ENCODE peak calls at places on chromosomes 16 and 17, in six cellular contexts. V is stomach, M is AG09319, S is A549, C is spleen, G is neural progenitor cell. N is an unnamed sample.

GRCh38 chr17:65261682-65262636 is 124.8 kb downstream of the RGS9 start:
- DNase-seq in V (no peak), M (no peak), S (no peak), C (no peak), G (no peak), N (no peak)

GRCh38 chr17:6936370-6937028 is 59.4 kb upstream of the ALOX12 start:
- DNase-seq in V (no peak), M (no peak), S (no peak), C (no peak), G (no peak), N (no peak)

GRCh38 chr17:9918804-9919352 is 13.8 kb upstream of the RCVRN start:
- DNase-seq in V (no peak), M (no peak), S (no peak), C (no peak), G (no peak), N (no peak)

GRCh38 chr16:69726313-69727060 is at the start of gene NQO1:
- DNase-seq in V (peak; percentile 97), M (peak; percentile 99), S (peak; percentile 100), C (peak; percentile 99), G (peak; percentile 95), N (peak; percentile 98)

GRCh38 chr17:34283571-34283970 is 2.0 kb upstream of the CCL11 start:
- DNase-seq in V (no peak), M (no peak), S (no peak), C (no peak), G (no peak), N (no peak)

GRCh38 chr16:13621639-13622038 is 298.3 kb upstream of the ERCC4 start:
- DNase-seq in V (no peak), M (no peak), S (no peak), C (no peak), G (no peak), N (no peak)

GRCh38 chr16:8310356-8310755 is 280.0 kb downstream of the TMEM114 start:
- DNase-seq in V (no peak), M (no peak), S (no peak), C (no peak), G (no peak), N (no peak)

GRCh38 chr17:79484600-79485398 is 126.1 kb downstream of the RBFOX3 start:
- DNase-seq in V (no peak), M (no peak), S (no peak), C (no peak), G (no peak), N (no peak)

GRCh38 chr16:30117768-30118167 is 4.4 kb upstream of the GDPD3 start:
- DNase-seq in V (no peak), M (no peak), S (no peak), C (no peak), G (no peak), N (no peak)

GRCh38 chr17:12686486-12686885 is 20.8 kb downstream of the MYOCD start:
- DNase-seq in V (no peak), M (no peak), S (no peak), C (no peak), G (no peak), N (no peak)

GRCh38 chr17:76461765-76462555 is 5.4 kb upstream of the AANAT start:
- DNase-seq in V (no peak), M (no peak), S (no peak), C (no peak), G (no peak), N (peak; percentile 31)

GRCh38 chr17:32536736-32537646 is 50.2 kb downstream of the CDK5R1 start:
- DNase-seq in V (no peak), M (no peak), S (no peak), C (no peak), G (no peak), N (no peak)

GRCh38 chr16:73390491-73390890 is 342.6 kb upstream of the ZFHX3 start:
- DNase-seq in V (no peak), M (no peak), S (no peak), C (no peak), G (peak; percentile 60), N (no peak)

GRCh38 chr16:23679274-23679985 is 741 bp downstream of the PLK1 start:
- DNase-seq in V (no peak), M (no peak), S (peak; percentile 48), C (peak; percentile 80), G (peak; percentile 50), N (peak; percentile 79)

GRCh38 chr16:67270931-67271338 is 8.4 kb upstream of the PLEKHG4 start:
- DNase-seq in V (no peak), M (no peak), S (no peak), C (peak; percentile 66), G (no peak), N (peak; percentile 16)

GRCh38 chr16:27408012-27408601 is 6.1 kb downstream of the IL21R start:
- DNase-seq in V (no peak), M (no peak), S (no peak), C (no peak), G (no peak), N (no peak)

GRCh38 chr16:12110361-12111107 is 134.0 kb downstream of the SNX29 start:
- DNase-seq in V (no peak), M (no peak), S (no peak), C (no peak), G (no peak), N (no peak)

GRCh38 chr17:73710095-73710592 is 65.9 kb upstream of the SDK2 start:
- DNase-seq in V (peak; percentile 65), M (no peak), S (peak; percentile 70), C (no peak), G (peak; percentile 83), N (no peak)

GRCh38 chr16:49859139-49859947 is 3.4 kb upstream of the ZNF423 start:
- DNase-seq in V (no peak), M (no peak), S (no peak), C (no peak), G (no peak), N (peak; percentile 78)

GRCh38 chr17:35241520-35241919 is 1.4 kb upstream of the SLFN5 start:
- DNase-seq in V (no peak), M (no peak), S (no peak), C (peak; percentile 77), G (no peak), N (peak; percentile 36)

GRCh38 chr16:4257646-4258556 is 14.9 kb downstream of the TFAP4 start:
- DNase-seq in V (no peak), M (no peak), S (no peak), C (no peak), G (no peak), N (no peak)

GRCh38 chr16:3119701-3120408 is 7.5 kb downstream of the ZNF205 start:
- DNase-seq in V (no peak), M (no peak), S (no peak), C (no peak), G (no peak), N (no peak)

GRCh38 chr17:78563189-78564145 is 13.7 kb downstream of the DNAH17 start:
- DNase-seq in V (peak; percentile 71), M (no peak), S (no peak), C (no peak), G (no peak), N (no peak)

GRCh38 chr16:1531638-1531910 is 1.9 kb upstream of the TMEM204 start:
- DNase-seq in V (no peak), M (no peak), S (no peak), C (no peak), G (no peak), N (no peak)

GRCh38 chr16:1532771-1533170 is 695 bp upstream of the TMEM204 start:
- DNase-seq in V (no peak), M (no peak), S (no peak), C (no peak), G (no peak), N (peak; percentile 46)

GRCh38 chr16:1532081-1532760 is 1.2 kb upstream of the TMEM204 start:
- DNase-seq in V (peak; percentile 51), M (no peak), S (no peak), C (no peak), G (no peak), N (peak; percentile 59)

GRCh38 chr16:1530349-1530882 is 3.0 kb upstream of the TMEM204 start:
- DNase-seq in V (no peak), M (no peak), S (no peak), C (no peak), G (no peak), N (no peak)

DNA sequence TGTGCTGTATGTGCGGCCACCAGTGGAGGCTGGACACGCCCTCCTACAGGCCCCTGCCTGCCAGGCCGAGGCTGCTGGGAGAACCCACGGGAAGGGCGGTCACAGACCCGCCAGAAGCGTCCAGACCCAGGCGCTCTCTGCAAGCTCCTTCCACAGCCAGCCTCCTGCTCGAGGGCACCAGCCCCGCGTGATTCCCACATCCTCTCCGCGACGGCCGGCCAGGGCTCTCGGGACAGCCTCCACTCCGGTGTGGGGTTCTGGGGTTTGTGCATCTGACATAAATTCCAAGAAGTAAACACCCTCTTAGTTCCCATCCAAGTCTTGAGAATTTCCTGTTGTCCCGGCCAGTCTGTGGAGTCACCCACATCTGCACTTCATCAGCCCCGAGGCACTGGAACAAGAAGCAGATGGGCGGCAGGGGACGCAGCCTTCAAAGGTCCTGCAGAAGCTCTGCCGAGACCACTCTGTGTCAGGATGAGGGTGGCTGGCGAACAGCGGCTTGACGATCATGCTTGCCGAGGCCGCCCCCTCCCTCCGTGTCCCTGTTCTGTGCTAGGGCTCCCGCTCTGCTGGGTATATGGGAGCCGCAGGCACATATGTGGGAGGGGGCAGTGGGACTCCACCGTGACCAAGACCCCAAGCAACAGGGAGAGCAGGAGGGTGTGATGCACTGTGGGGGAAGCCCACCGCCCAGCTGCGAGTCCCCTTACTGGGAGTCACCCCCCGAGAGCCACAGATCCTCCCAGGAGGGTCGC is 2.4 kb upstream of the TMEM204 start:
- DNase-seq in V (no peak), M (peak; percentile 81), S (no peak), C (no peak), G (no peak), N (no peak)
- TF ChIP-seq CTCF in V (no peak), M (peak; percentile 6), S (no peak), C (no peak), G (no peak), N (no peak)

GRCh38 chr17:1147664-1148063 is 32.1 kb downstream of the ABR start:
- DNase-seq in V (peak; percentile 81), M (no peak), S (peak; percentile 88), C (no peak), G (peak; percentile 78), N (peak; percentile 81)
- TF ChIP-seq CTCF in V (peak; percentile 32), M (peak; percentile 28), S (peak; percentile 74), C (no peak), G (peak; percentile 65), N (peak; percentile 34)

GRCh38 chr16:10383626-10384025 is 2.2 kb upstream of the ATF7IP2 start:
- DNase-seq in V (no peak), M (no peak), S (no peak), C (no peak), G (no peak), N (no peak)

GRCh38 chr16:10387378-10387681 is 1.5 kb downstream of the ATF7IP2 start:
- DNase-seq in V (no peak), M (no peak), S (no peak), C (no peak), G (no peak), N (no peak)

GRCh38 chr16:10386517-10387377 is 886 bp downstream of the ATF7IP2 start:
- DNase-seq in V (no peak), M (no peak), S (peak; percentile 29), C (no peak), G (no peak), N (no peak)

GRCh38 chr16:10388987-10389386 is 3.1 kb downstream of the ATF7IP2 start:
- DNase-seq in V (no peak), M (no peak), S (no peak), C (no peak), G (no peak), N (no peak)

GRCh38 chr16:10385725-10386516 is at the start of gene ATF7IP2:
- DNase-seq in V (peak; percentile 89), M (peak; percentile 20), S (peak; percentile 96), C (peak; percentile 94), G (peak; percentile 94), N (peak; percentile 90)
- TF ChIP-seq CTCF in V (no peak), M (no peak), S (no peak), C (no peak), G (no peak), N (no peak)

GRCh38 chr17:57868007-57868774 is 18.3 kb upstream of the MRPS23 start:
- DNase-seq in V (peak; percentile 43), M (peak; percentile 84), S (peak; percentile 92), C (peak; percentile 86), G (peak; percentile 84), N (peak; percentile 74)
- TF ChIP-seq CTCF in V (no peak), M (peak; percentile 65), S (peak; percentile 50), C (no peak), G (peak; percentile 57), N (no peak)